ENCODE peak calls at places on chromosomes 7 and 10, in four cellular contexts. L is uterus, J is endothelial cell of umbilical vein, G is K562. Z is an unnamed sample.

GRCh38 chr7:107911981-107912380 is 21.0 kb downstream of the DLD start:
- DNase-seq in L (no peak), J (no peak), G (no peak), Z (no peak)

GRCh38 chr7:17304926-17305325 is 6.5 kb downstream of the AHR start:
- DNase-seq in L (no peak), J (peak; percentile 94), G (no peak), Z (no peak)

GRCh38 chr7:96679886-96680285 is 29.8 kb downstream of the SEM1 start:
- DNase-seq in L (no peak), J (no peak), G (peak; percentile 45), Z (no peak)

GRCh38 chr7:4681218-4681851 is 760 bp upstream of the FOXK1 start:
- DNase-seq in L (no peak), J (no peak), G (no peak), Z (no peak)

GRCh38 chr10:30749368-30749767 is 119.8 kb upstream of the LYZL2 start:
- DNase-seq in L (no peak), J (no peak), G (no peak), Z (no peak)

GRCh38 chr7:30800785-30801252 is 29.6 kb downstream of the MINDY4 start:
- DNase-seq in L (peak; percentile 73), J (peak; percentile 80), G (peak; percentile 62), Z (peak; percentile 61)

GRCh38 chr7:140161047-140161446 is 15.7 kb downstream of the KDM7A start:
- DNase-seq in L (no peak), J (no peak), G (no peak), Z (no peak)

GRCh38 chr10:100248820-100249219 is 18.6 kb downstream of the CWF19L1 start:
- DNase-seq in L (no peak), J (no peak), G (no peak), Z (no peak)

GRCh38 chr10:78472542-78472890 is 438.9 kb downstream of the RPS24 start:
- DNase-seq in L (no peak), J (no peak), G (no peak), Z (peak; percentile 71)

GRCh38 chr7:262251-262572 is 27.8 kb upstream of the FOXL3 start:
- DNase-seq in L (no peak), J (no peak), G (no peak), Z (peak; percentile 9)

GRCh38 chr7:139321071-139321745 is 19.9 kb upstream of the FMC1 start:
- DNase-seq in L (no peak), J (peak; percentile 17), G (peak; percentile 54), Z (no peak)

GRCh38 chr10:89891006-89891405 is 189.6 kb downstream of the KIF20B start:
- DNase-seq in L (no peak), J (no peak), G (no peak), Z (no peak)

GRCh38 chr10:50294582-50294981 is 43.3 kb upstream of the ASAH2 start:
- DNase-seq in L (no peak), J (no peak), G (no peak), Z (no peak)

GRCh38 chr7:101832681-101833375 is 15.4 kb downstream of the CUX1 start:
- DNase-seq in L (no peak), J (no peak), G (no peak), Z (no peak)

GRCh38 chr10:86212391-86212700 is 154.2 kb downstream of the GRID1 start:
- DNase-seq in L (no peak), J (no peak), G (no peak), Z (no peak)

GRCh38 chr7:64463636-64464375 is 99.1 kb downstream of the ZNF680 start:
- DNase-seq in L (peak; percentile 67), J (no peak), G (peak; percentile 32), Z (peak; percentile 47)

GRCh38 chr7:45574521-45575500 is 643 bp downstream of the ADCY1 start:
- DNase-seq in L (no peak), J (peak; percentile 25), G (no peak), Z (peak; percentile 79)

GRCh38 chr7:76352193-76352592 is 6.6 kb downstream of the YWHAG start:
- DNase-seq in L (no peak), J (no peak), G (no peak), Z (no peak)

GRCh38 chr10:93065675-93066543 is 5.3 kb downstream of the CYP26C1 start:
- DNase-seq in L (no peak), J (no peak), G (no peak), Z (no peak)

GRCh38 chr10:75265856-75266255 is 30.1 kb upstream of the COMTD1 start:
- DNase-seq in L (no peak), J (no peak), G (no peak), Z (no peak)

GRCh38 chr10:77479586-77479985 is 158.0 kb downstream of the KCNMA1 start:
- DNase-seq in L (no peak), J (no peak), G (no peak), Z (no peak)

GRCh38 chr7:19404912-19405329 is 259.7 kb upstream of the FERD3L start:
- DNase-seq in L (no peak), J (peak; percentile 68), G (no peak), Z (no peak)

GRCh38 chr7:2886900-2887299 is 42.8 kb upstream of the GNA12 start:
- DNase-seq in L (no peak), J (peak; percentile 62), G (peak; percentile 69), Z (peak; percentile 68)

GRCh38 chr10:5314866-5315265 is 49.9 kb upstream of the UCN3 start:
- DNase-seq in L (no peak), J (no peak), G (no peak), Z (no peak)

GRCh38 chr7:44540592-44541027 is 520 bp downstream of the NPC1L1 start:
- DNase-seq in L (no peak), J (no peak), G (no peak), Z (no peak)

GRCh38 chr7:22419488-22419887 is 62.5 kb upstream of the RAPGEF5 start:
- DNase-seq in L (no peak), J (no peak), G (no peak), Z (no peak)

GRCh38 chr7:136026209-136026608 is 49.0 kb upstream of the MTPN start:
- DNase-seq in L (no peak), J (no peak), G (no peak), Z (no peak)

GRCh38 chr10:82982110-82982608 is 1107.2 kb downstream of the NRG3 start:
- DNase-seq in L (no peak), J (peak; percentile 88), G (no peak), Z (no peak)

GRCh38 chr7:4776160-4776623 is 769 bp downstream of the AP5Z1 start:
- DNase-seq in L (no peak), J (no peak), G (no peak), Z (no peak)

GRCh38 chr7:102860351-102860811 is 52.4 kb upstream of the LRRC17 start:
- DNase-seq in L (no peak), J (peak; percentile 83), G (no peak), Z (no peak)

GRCh38 chr7:16465469-16466086 is at the start of gene SOSTDC1:
- DNase-seq in L (no peak), J (peak; percentile 37), G (peak; percentile 18), Z (peak; percentile 34)

GRCh38 chr10:98242823-98243222 is 25.2 kb downstream of the LOXL4 start:
- DNase-seq in L (no peak), J (peak; percentile 48), G (no peak), Z (no peak)

GRCh38 chr7:151945224-151945623 is 11.0 kb upstream of the GALNTL5 start:
- DNase-seq in L (no peak), J (no peak), G (no peak), Z (no peak)

GRCh38 chr7:47233996-47234395 is 347.9 kb downstream of the TNS3 start:
- DNase-seq in L (no peak), J (no peak), G (no peak), Z (no peak)

GRCh38 chr10:35316346-35316967 is 19.9 kb upstream of the CCNY start:
- DNase-seq in L (no peak), J (no peak), G (no peak), Z (no peak)
- H3K4me3 ChIP-seq in L (no peak overlapping the region), J (no peak overlapping the region), G (no peak overlapping the region), Z (no peak overlapping the region)

DNA sequence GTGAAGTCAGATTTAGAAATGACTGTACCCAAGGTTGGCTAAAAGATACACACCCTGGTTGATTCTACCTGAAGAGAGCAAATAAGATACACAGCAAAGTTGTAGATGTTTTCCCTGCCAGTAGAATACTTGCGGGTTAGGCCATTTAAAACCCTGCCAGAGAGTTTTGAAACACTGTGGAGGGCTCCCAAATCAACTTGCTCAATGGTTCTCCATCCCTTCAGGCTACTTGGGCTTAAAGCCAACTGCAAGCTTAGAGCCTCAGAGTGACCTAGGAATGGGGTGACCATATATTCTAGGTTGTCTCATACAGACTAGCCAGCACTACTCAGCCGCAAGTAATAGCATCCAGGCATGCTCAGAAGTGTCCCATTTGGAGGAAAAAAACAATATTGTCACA is 10.0 kb downstream of the CAV1 start:
- DNase-seq in L (peak; percentile 41), J (no peak), G (no peak), Z (no peak)
- H3K4me1 ChIP-seq in L (no peaks in the 10 kb centered on the region), J (peaks cover 42% of the 10 kb centered on the region), G (no peaks in the 10 kb centered on the region), Z (no peaks in the 10 kb centered on the region)

DNA sequence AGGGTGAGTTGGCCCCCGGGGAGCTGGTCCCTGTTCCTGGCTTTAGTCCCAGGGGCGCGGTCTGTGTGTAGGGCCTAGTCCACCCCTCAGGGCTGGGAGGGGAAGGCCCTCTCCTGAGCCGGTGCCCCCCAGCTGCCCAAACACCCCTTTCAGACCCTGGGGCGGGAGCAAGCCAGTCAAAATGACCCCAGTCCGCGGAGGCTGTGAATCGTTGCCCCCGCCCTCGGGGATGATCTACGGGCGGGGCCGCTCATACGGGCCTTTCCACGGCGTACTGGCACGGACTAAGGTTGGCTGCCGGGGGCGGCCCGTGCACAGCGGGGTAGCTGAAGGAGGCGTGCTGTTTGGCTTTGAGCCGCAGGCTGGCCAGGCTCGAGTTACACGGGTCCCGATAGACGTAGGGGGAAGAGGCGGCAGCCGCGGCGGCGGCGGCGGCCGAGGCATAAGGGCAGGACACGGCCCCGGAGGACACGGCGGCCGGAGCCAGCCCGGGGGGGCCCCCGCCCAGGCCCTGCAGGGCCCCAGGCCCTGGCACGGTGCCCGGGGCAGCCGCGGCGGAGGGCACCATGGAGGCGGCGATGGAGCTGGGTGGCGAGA is 4.3 kb downstream of the ELOVL3 start:
- DNase-seq in L (peak; percentile 33), J (peak; percentile 44), G (peak; percentile 51), Z (peak; percentile 62)
- H3K27me3 ChIP-seq in L (peaks cover 18% of the 10 kb centered on the region), J (peaks cover 53% of the 10 kb centered on the region), G (no peaks in the 10 kb centered on the region), Z (peaks cover 32% of the 10 kb centered on the region)

GRCh38 chr10:55852850-55853249 is 508.2 kb downstream of the ZWINT start:
- DNase-seq in L (no peak), J (no peak), G (no peak), Z (no peak)
- H3K4me3 ChIP-seq in L (no peak overlapping the region), J (no peak overlapping the region), G (no peak overlapping the region), Z (no peak overlapping the region)

GRCh38 chr10:43176271-43176670 is 38.0 kb downstream of the CSGALNACT2 start:
- DNase-seq in L (no peak), J (no peak), G (no peak), Z (no peak)

GRCh38 chr10:43174969-43175368 is 36.7 kb downstream of the CSGALNACT2 start:
- DNase-seq in L (no peak), J (no peak), G (no peak), Z (no peak)

GRCh38 chr10:43173120-43173519 is 34.9 kb downstream of the CSGALNACT2 start:
- DNase-seq in L (no peak), J (no peak), G (no peak), Z (peak; percentile 21)

GRCh38 chr10:43170491-43170890 is 32.2 kb downstream of the CSGALNACT2 start:
- DNase-seq in L (no peak), J (no peak), G (no peak), Z (no peak)

DNA sequence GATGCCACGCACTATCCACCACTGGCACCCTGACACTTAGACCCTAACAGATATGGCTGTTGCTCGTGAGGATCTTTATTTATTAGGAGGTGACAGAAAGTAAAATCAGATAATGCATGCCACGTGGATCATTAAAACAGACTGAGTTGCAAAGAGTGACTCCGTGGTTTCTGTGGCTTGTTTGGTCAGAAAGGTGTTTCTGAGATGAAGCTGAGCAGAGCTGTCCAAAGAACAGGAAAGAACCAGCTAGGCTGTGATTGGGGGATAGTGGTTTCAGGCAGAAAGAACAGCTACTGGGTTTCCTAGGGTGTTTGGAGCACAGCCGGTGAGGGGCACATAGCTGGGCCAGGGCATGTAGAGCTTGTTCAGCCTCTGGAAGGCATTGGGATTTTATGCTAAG is 34.4 kb downstream of the CSGALNACT2 start:
- DNase-seq in L (no peak), J (no peak), G (no peak), Z (no peak)
- H3K4me1 ChIP-seq in L (no peaks in the 10 kb centered on the region), J (no peaks in the 10 kb centered on the region), G (no peaks in the 10 kb centered on the region), Z (peaks cover 8% of the 10 kb centered on the region)